ENCODE peak calls at places on chromosomes 1 and 21, in five cellular contexts. One of them, this sample, is unnamed.

GRCh38 chr21:28818663-28819278 is 173.9 kb downstream of the LTN1 start:
- DNase-seq in HepG2: no peak
- DNase-seq in HEK293T: no peak
- DNase-seq in GM12878: no peak
- DNase-seq in H1: no peak
- DNase-seq in this sample: no peak

GRCh38 chr1:228118040-228118439 is 8.9 kb upstream of the MRPL55 start:
- DNase-seq in H1: no peak
- DNase-seq in HEK293T: no peak
- DNase-seq in GM12878: no peak
- DNase-seq in HepG2: no peak
- DNase-seq in this sample: no peak

GRCh38 chr1:165858928-165859845 is 31.8 kb downstream of the UCK2 start:
- DNase-seq in HepG2: no peak
- DNase-seq in HEK293T: no peak
- DNase-seq in H1: no peak
- DNase-seq in GM12878: no peak
- DNase-seq in this sample: no peak

GRCh38 chr21:37245151-37245550 is 22.0 kb downstream of the VPS26C start:
- DNase-seq in HepG2: no peak
- DNase-seq in H1: peak
- DNase-seq in GM12878: no peak
- DNase-seq in HEK293T: no peak
- DNase-seq in this sample: no peak

GRCh38 chr1:1116701-1117468 is 996 bp upstream of the C1orf159 start:
- DNase-seq in H1: no peak
- DNase-seq in HepG2: no peak
- DNase-seq in GM12878: no peak
- DNase-seq in HEK293T: no peak
- DNase-seq in this sample: no peak

GRCh38 chr1:192153276-192153675 is 5.0 kb upstream of the RGS18 start:
- DNase-seq in HepG2: no peak
- DNase-seq in GM12878: no peak
- DNase-seq in HEK293T: no peak
- DNase-seq in H1: no peak
- DNase-seq in this sample: no peak

GRCh38 chr1:63892632-63893395 is 119.0 kb downstream of the ROR1 start:
- DNase-seq in H1: no peak
- DNase-seq in GM12878: peak
- DNase-seq in HepG2: no peak
- DNase-seq in HEK293T: no peak
- DNase-seq in this sample: no peak

GRCh38 chr1:221350091-221350490 is 391.8 kb downstream of the DUSP10 start:
- DNase-seq in HepG2: no peak
- DNase-seq in GM12878: no peak
- DNase-seq in HEK293T: no peak
- DNase-seq in H1: no peak
- DNase-seq in this sample: no peak

GRCh38 chr1:167474191-167474641 is 44.1 kb downstream of the CD247 start:
- DNase-seq in H1: no peak
- DNase-seq in HepG2: no peak
- DNase-seq in GM12878: no peak
- DNase-seq in HEK293T: no peak
- DNase-seq in this sample: no peak

GRCh38 chr1:10632691-10633090 is 157.9 kb downstream of the PEX14 start:
- DNase-seq in HEK293T: no peak
- DNase-seq in H1: no peak
- DNase-seq in HepG2: no peak
- DNase-seq in GM12878: no peak
- DNase-seq in this sample: no peak

GRCh38 chr1:190168893-190169292 is 308.8 kb downstream of the BRINP3 start:
- DNase-seq in HepG2: no peak
- DNase-seq in GM12878: no peak
- DNase-seq in HEK293T: no peak
- DNase-seq in H1: no peak
- DNase-seq in this sample: no peak

GRCh38 chr1:38261574-38261973 is 215.0 kb upstream of the POU3F1 start:
- DNase-seq in H1: no peak
- DNase-seq in GM12878: no peak
- DNase-seq in HEK293T: no peak
- DNase-seq in HepG2: no peak
- DNase-seq in this sample: no peak

GRCh38 chr1:38253314-38253713 is 206.7 kb upstream of the POU3F1 start:
- DNase-seq in H1: no peak
- DNase-seq in HEK293T: no peak
- DNase-seq in GM12878: no peak
- DNase-seq in HepG2: no peak
- DNase-seq in this sample: no peak

GRCh38 chr1:38257374-38257773 is 210.8 kb upstream of the POU3F1 start:
- DNase-seq in H1: no peak
- DNase-seq in GM12878: no peak
- DNase-seq in HepG2: no peak
- DNase-seq in HEK293T: no peak
- DNase-seq in this sample: no peak

GRCh38 chr1:38256072-38256471 is 209.5 kb upstream of the POU3F1 start:
- DNase-seq in HEK293T: no peak
- DNase-seq in H1: peak
- DNase-seq in HepG2: no peak
- DNase-seq in GM12878: no peak
- DNase-seq in this sample: no peak

DNA sequence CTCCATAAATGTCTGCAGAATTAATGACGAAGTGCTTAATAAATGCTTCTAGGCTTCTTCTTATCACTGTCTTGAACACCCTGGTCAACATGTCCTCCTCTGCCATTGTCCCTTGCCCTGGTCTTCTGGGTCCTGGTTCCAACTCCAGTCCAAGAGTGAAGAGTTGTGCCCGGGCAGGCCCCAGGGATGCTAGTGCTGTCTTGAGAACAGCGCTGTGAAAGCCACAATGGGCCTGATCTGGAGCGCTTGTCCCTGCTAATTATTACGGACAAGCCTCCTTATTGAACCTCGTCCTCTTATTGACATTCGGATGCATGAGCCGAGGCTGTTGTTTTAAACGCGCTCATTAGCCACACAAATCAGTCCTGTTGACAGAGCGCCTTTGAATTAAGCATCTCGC is 211.5 kb upstream of the POU3F1 start:
- DNase-seq in GM12878: no peak
- DNase-seq in H1: no peak
- DNase-seq in HEK293T: no peak
- DNase-seq in HepG2: no peak
- DNase-seq in this sample: no peak
- TF ChIP-seq SUZ12 in GM12878: no peak
- TF ChIP-seq SUZ12 in H1: no peak
- TF ChIP-seq SUZ12 in HEK293T: no peak
- TF ChIP-seq SUZ12 in HepG2: no peak
- TF ChIP-seq SUZ12 in this sample: no peak

GRCh38 chr1:2641381-2642130 is 8.7 kb upstream of the MMEL1 start:
- DNase-seq in H1: no peak
- DNase-seq in GM12878: no peak
- DNase-seq in HEK293T: no peak
- DNase-seq in HepG2: no peak
- DNase-seq in this sample: no peak
- TF ChIP-seq SUZ12 in H1: no peak
- TF ChIP-seq SUZ12 in GM12878: no peak
- TF ChIP-seq SUZ12 in HEK293T: no peak
- TF ChIP-seq SUZ12 in HepG2: no peak
- TF ChIP-seq SUZ12 in this sample: no peak

GRCh38 chr1:242203290-242203689 is 204.4 kb upstream of the MAP1LC3C start:
- DNase-seq in HEK293T: no peak
- DNase-seq in GM12878: no peak
- DNase-seq in HepG2: no peak
- DNase-seq in H1: no peak
- DNase-seq in this sample: no peak
- TF ChIP-seq SUZ12 in HEK293T: no peak
- TF ChIP-seq SUZ12 in GM12878: no peak
- TF ChIP-seq SUZ12 in HepG2: no peak
- TF ChIP-seq SUZ12 in H1: no peak
- TF ChIP-seq SUZ12 in this sample: no peak

DNA sequence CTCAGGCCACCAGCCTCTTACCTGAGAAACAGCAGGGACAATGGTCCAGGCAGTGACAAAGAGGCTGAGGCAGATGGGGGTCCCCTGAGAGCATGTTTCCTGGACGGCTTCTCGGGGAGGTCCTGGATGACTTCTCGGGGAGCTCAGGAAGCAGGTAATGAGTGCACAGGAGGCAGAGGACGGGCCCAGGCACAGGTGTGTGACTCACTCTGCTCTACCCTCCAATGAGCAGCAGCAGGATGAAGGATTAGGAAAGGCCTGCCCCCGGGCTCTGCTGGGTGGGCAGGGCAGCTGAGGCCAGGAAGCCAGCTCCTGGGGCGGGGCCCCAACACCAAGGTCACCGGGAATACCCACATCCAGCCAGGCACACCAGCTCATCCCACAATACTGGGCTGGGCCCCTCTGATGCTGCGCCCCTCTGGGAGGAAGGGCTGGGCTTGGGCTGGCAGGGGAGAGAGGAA is 17.2 kb upstream of the PTAFR start:
- DNase-seq in HepG2: peak
- DNase-seq in HEK293T: no peak
- DNase-seq in GM12878: no peak
- DNase-seq in H1: peak
- DNase-seq in this sample: no peak
- TF ChIP-seq SUZ12 in HepG2: no peak
- TF ChIP-seq SUZ12 in HEK293T: no peak
- TF ChIP-seq SUZ12 in GM12878: no peak
- TF ChIP-seq SUZ12 in H1: no peak
- TF ChIP-seq SUZ12 in this sample: no peak